ENCODE peak calls at places on chromosomes 13 and 19, in nine cellular contexts. J is activated CD4-positive, CD25-positive, alpha-beta regulatory T cell; R is GM12878; T is activated T-cell treated with anti-CD3 and anti-CD28 coated beads for 1 hour; W is RPMI8226; Y is activated naive CD4-positive, alpha-beta T cell treated with anti-CD3 and anti-CD28 coated beads, Interleukin-2, amount 50 U/mL, for 16 hours; X is body of pancreas; D is amniotic stem cell; L is colonic mucosa. B is an unnamed sample.

GRCh38 chr19:34336781-34337271 is 28.2 kb upstream of the GPI start:
- DNase-seq in J (peak; percentile 8), R (no peak), T (peak; percentile 25), W (peak; percentile 36), Y (peak; percentile 49), X (no peak), D (peak; percentile 5), L (no peak), B (no peak)

GRCh38 chr19:39937094-39937493 is 2.7 kb upstream of the FCGBP start:
- DNase-seq in J (no peak), R (peak; percentile 36), T (no peak), W (no peak), Y (peak; percentile 23), X (no peak), D (no peak), L (peak; percentile 34), B (no peak)

GRCh38 chr19:4431808-4432674 is 25.6 kb downstream of the UBXN6 start:
- DNase-seq in J (no peak), R (peak; percentile 12), T (no peak), W (no peak), Y (no peak), X (no peak), D (no peak), L (no peak), B (no peak)

GRCh38 chr13:114118763-114119123 is 13.7 kb downstream of the RASA3 start:
- DNase-seq in J (no peak), R (no peak), T (no peak), W (no peak), Y (no peak), X (peak; percentile 75), D (no peak), L (no peak), B (peak; percentile 20)

GRCh38 chr13:71751074-71751473 is 115.9 kb downstream of the DACH1 start:
- DNase-seq in J (no peak), R (no peak), T (no peak), W (no peak), Y (no peak), X (no peak), D (no peak), L (no peak), B (no peak)

GRCh38 chr19:53333466-53334449 is at the start of gene ZNF845:
- DNase-seq in J (peak; percentile 88), R (peak; percentile 63), T (peak; percentile 98), W (peak; percentile 92), Y (peak; percentile 93), X (peak; percentile 97), D (peak; percentile 85), L (peak; percentile 99), B (peak; percentile 98)

GRCh38 chr13:45545686-45546409 is 69.7 kb downstream of the ERICH6B start:
- DNase-seq in J (no peak), R (no peak), T (no peak), W (no peak), Y (no peak), X (no peak), D (no peak), L (no peak), B (no peak)

GRCh38 chr13:100131863-100132574 is 43.1 kb downstream of the PCCA start:
- DNase-seq in J (no peak), R (no peak), T (no peak), W (no peak), Y (no peak), X (no peak), D (peak; percentile 27), L (no peak), B (no peak)

GRCh38 chr19:48718711-48719231 is 754 bp downstream of the MAMSTR start:
- DNase-seq in J (no peak), R (no peak), T (no peak), W (no peak), Y (no peak), X (no peak), D (no peak), L (no peak), B (no peak)